ENCODE peak calls at places on chromosomes 11 and 22, in five cellular contexts. J is H1, K is HepG2, L is A549, T is K562. G is an unnamed sample.
A peak's percentile ranks its signal among the peaks of the same experiment; 100 is the strongest.

GRCh38 chr11:68214173-68215086 is 1.3 kb upstream of the KMT5B start:
- DNase-seq in K (no peak), J (no peak), L (no peak), T (no peak), G (peak; percentile 17)

GRCh38 chr22:46537946-46538815 is 761 bp upstream of the CELSR1 start:
- DNase-seq in L (peak; percentile 46), T (no peak), K (no peak), J (no peak), G (no peak)

GRCh38 chr11:61075891-61076290 is 26.4 kb upstream of the CD5 start:
- DNase-seq in J (no peak), L (no peak), K (peak; percentile 34), T (no peak), G (no peak)

GRCh38 chr22:25039255-25039654 is 86.7 kb downstream of the KIAA1671 start:
- DNase-seq in T (no peak), J (no peak), L (no peak), K (no peak), G (no peak)

GRCh38 chr22:26635117-26635516 is 13.4 kb downstream of the CRYBA4 start:
- DNase-seq in K (no peak), J (no peak), L (no peak), T (no peak), G (no peak)

GRCh38 chr11:20647976-20648565 is 21.3 kb upstream of the NELL1 start:
- DNase-seq in J (no peak), T (peak; percentile 64), L (peak; percentile 59), K (peak; percentile 50), G (peak; percentile 55)

GRCh38 chr11:17300372-17300771 is 23.8 kb downstream of the NUCB2 start:
- DNase-seq in J (no peak), T (no peak), L (no peak), K (no peak), G (no peak)

GRCh38 chr11:109512680-109513079 is 90.7 kb downstream of the C11orf87 start:
- DNase-seq in J (no peak), T (no peak), K (no peak), L (no peak), G (no peak)

GRCh38 chr11:15268598-15268997 is 153.9 kb downstream of the INSC start:
- DNase-seq in L (no peak), T (no peak), K (no peak), J (no peak), G (no peak)

GRCh38 chr11:38043060-38043459 is 1445.0 kb upstream of the RAG2 start:
- DNase-seq in J (no peak), K (no peak), T (no peak), L (no peak), G (no peak)

GRCh38 chr11:130163346-130164220 is 4.0 kb downstream of the ST14 start:
- DNase-seq in J (no peak), T (peak; percentile 57), K (peak; percentile 55), L (no peak), G (no peak)

GRCh38 chr11:18171377-18172000 is 1.1 kb upstream of the MRGPRX4 start:
- DNase-seq in J (no peak), T (peak; percentile 36), K (peak; percentile 53), L (peak; percentile 37), G (no peak)

GRCh38 chr11:35390737-35391682 is 28.3 kb downstream of the SLC1A2 start:
- DNase-seq in L (peak; percentile 37), T (no peak), J (no peak), K (peak; percentile 78), G (no peak)

GRCh38 chr11:93166194-93166593 is 31.6 kb downstream of the SLC36A4 start:
- DNase-seq in K (no peak), L (no peak), T (no peak), J (no peak), G (no peak)

GRCh38 chr22:40618400-40618799 is 18.1 kb downstream of the MRTFA start:
- DNase-seq in J (no peak), T (no peak), L (no peak), K (no peak), G (no peak)

GRCh38 chr22:47206819-47207218 is 444.4 kb downstream of the TBC1D22A start:
- DNase-seq in L (no peak), J (no peak), T (no peak), K (no peak), G (no peak)

GRCh38 chr11:67421421-67422031 is 6.0 kb downstream of the CARNS1 start:
- DNase-seq in L (peak; percentile 41), K (no peak), T (no peak), J (no peak), G (no peak)

GRCh38 chr11:101441747-101442146 is 142.1 kb downstream of the TRPC6 start:
- DNase-seq in K (no peak), J (no peak), T (no peak), L (no peak), G (no peak)

DNA sequence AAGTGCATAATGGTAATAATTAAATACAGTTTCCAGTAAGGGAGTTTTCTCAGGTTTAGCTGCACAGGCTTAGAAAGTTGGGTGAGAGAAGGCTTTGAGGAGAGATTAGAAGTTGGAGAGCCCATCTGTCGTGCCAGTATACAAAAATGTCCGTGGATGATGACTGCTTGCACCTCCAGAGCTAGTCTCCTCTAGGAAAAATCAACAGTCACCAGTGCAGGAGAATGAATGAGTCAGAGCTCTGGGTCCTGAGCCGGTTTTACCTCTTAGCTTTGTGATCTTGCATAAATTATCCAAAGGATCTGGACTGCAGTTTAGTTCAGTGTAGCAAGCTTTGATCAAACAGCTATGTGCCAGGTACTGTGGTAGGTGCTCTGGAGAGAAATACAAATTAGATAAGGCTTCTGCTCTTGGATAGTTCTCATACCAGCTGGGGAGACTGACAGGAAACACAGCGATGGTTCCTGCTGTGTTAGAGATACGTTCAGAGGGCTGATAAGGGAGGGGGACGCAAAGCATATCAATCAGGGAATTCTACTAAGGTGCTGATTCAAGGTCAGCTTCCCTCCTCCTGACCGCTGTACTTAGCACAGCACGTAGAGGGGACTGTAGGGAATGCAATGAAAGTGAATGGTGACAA is 125.9 kb downstream of the TEAD1 start:
- DNase-seq in K (peak; percentile 86), J (no peak), L (peak; percentile 80), T (peak; percentile 59), G (peak; percentile 82)
- TF ChIP-seq JUN in K (no peak), J (no peak), L (peak; percentile 36), T (no peak), G (peak; percentile 28)

DNA sequence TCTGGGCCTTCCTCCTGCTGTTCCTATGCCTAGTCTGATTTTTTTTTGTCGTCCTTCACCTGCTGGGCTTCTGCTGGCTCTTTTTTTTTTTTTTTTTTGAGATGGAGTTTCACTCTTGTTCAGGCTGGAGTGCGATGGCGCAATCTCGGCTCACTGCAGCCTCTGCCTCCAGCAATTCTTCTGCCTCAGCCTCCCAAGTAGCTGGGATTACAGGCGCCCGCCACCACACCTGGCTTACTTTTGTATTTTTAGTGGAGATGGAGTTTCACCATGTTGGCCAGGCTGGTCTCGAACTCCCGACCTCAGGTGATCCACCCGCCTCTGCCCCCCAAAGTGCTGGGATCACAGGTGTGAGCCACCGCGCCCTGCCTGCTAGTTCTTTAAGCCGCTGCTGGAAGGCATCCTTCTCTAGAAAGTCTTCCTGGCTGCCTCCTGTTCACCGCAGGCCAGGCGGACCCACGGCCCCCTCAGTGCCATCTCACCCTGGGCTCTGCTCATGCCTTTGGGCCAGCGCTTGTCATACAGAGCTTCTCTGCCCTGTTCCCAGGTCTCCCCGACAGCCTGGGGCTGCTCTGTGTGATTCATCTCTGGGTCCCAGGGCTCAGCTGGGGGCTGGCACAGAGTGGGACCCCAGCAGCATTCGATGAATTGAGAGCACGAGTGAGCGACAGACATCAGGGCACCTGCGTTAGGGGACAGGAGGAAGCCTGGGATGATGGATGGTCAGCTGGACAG is 23.6 kb upstream of the PRR5 start:
- DNase-seq in L (no peak), K (no peak), J (no peak), T (no peak), G (no peak)
- H3K4me2 ChIP-seq in L (peak overlapping the region; percentile 80), K (peak overlapping the region; percentile 93), J (no peak overlapping the region), T (peak overlapping the region; percentile 96), G (no peak overlapping the region)

DNA sequence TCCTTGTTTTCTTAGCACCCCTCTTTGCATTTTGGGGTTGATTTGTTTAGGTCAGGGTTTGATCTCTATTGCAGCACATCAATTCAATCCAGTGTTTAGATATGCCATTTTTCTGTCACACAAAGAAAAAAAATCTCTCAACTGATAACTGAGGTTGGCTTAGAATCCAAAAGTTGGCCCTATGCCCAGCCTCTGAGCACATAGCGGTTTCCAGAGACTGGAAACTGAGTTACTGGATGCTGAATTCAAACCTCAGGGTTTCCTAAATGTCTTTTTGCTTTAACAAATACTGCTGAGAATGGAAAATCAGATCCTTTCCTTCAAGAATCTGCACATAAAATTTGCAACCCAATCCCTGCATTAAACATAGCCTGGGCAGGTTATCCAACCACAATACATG is 4.0 kb downstream of the P4HA3 start:
- DNase-seq in J (no peak), T (no peak), L (no peak), K (no peak), G (peak; percentile 68)
- TF ChIP-seq JUN in J (no peak), T (no peak), L (no peak), K (no peak), G (no peak)

DNA sequence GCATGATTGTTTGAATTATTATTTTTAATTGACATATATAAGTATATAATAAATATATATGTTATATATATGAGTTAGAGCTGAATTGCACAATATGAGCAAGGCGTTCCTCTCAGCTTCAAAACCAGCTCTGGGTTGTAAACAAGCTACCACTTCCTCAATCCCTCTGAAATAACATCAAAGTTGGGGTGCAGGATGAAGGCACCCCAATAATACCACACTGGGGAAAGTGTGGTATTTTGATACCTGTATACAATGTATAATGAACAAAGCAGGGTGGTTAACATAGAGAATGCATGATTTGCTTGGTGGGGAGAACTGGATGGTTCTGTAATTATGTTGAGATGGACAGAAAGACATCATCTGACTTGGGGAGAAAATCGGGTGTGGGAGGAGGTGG is 1.7 kb upstream of the SORL1 start:
- DNase-seq in K (no peak), T (no peak), J (no peak), L (no peak), G (no peak)
- H3K4me2 ChIP-seq in K (peak overlapping the region; percentile 84), T (no peak overlapping the region), J (no peak overlapping the region), L (no peak overlapping the region), G (no peak overlapping the region)

GRCh38 chr11:898540-899190 is 11.9 kb downstream of the CHID1 start:
- DNase-seq in L (no peak), J (no peak), K (peak; percentile 23), T (peak; percentile 44), G (peak; percentile 9)
- TF ChIP-seq JUN in L (no peak), J (no peak), K (no peak), T (no peak), G (no peak)

GRCh38 chr11:111336582-111337256 is 38.4 kb downstream of the POU2AF3 start:
- DNase-seq in T (no peak), J (no peak), L (no peak), K (peak; percentile 45), G (no peak)

GRCh38 chr11:111335596-111335995 is 37.2 kb downstream of the POU2AF3 start:
- DNase-seq in T (no peak), L (no peak), J (no peak), K (no peak), G (no peak)

GRCh38 chr11:111336062-111336461 is 37.7 kb downstream of the POU2AF3 start:
- DNase-seq in K (no peak), T (no peak), J (no peak), L (no peak), G (no peak)

GRCh38 chr11:111334495-111335123 is 36.3 kb downstream of the POU2AF3 start:
- DNase-seq in J (no peak), K (peak; percentile 99), L (no peak), T (no peak), G (no peak)

DNA sequence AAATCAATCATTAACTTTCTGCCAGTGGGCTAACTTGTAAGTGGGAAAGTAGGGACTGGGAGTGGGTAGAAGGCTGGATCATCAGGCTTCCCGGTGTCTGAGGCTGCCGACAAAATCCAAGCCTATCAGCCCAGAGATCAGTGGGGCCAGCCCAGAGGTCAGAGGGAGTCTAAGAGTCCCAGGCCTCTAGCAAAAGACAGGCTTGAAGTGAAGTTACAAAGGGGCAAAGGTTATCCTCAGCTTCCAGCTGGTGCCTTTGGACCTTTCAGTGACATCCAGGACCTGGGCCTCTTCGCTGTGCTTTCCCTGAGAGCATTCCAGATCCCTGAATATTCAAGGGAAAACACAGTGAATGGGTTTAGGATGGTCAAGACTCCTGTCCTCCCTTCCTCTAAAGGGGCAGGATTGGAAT is 36.8 kb downstream of the POU2AF3 start:
- DNase-seq in L (no peak), J (no peak), K (peak; percentile 84), T (no peak), G (no peak)
- H3K4me2 ChIP-seq in L (peak overlapping the region; percentile 70), J (no peak overlapping the region), K (peak overlapping the region; percentile 90), T (no peak overlapping the region), G (no peak overlapping the region)